ENCODE peak calls at places on chromosomes 13 and 19, in six cellular contexts. R is tibial nerve; W is globus pallidus; D is effector memory CD8-positive, alpha-beta T cell; G is lung microvascular endothelial cell; Y is pancreas. L is an unnamed sample.

GRCh38 chr13:110126391-110126961 is 180.5 kb downstream of the COL4A1 start:
- DNase-seq in R (no peak), W (peak), D (no peak), G (peak), Y (no peak), L (no peak)

GRCh38 chr19:37007587-37008220 is 70.5 kb upstream of the ZNF420 start:
- DNase-seq in R (no peak), W (no peak), D (no peak), G (peak), Y (peak), L (peak)

GRCh38 chr13:44876782-44877324 is 112.4 kb downstream of the NUFIP1 start:
- DNase-seq in R (no peak), W (no peak), D (no peak), G (no peak), Y (no peak), L (no peak)

GRCh38 chr13:24145231-24145630 is 15.3 kb upstream of the SPATA13 start:
- DNase-seq in R (no peak), W (no peak), D (no peak), G (no peak), Y (no peak), L (no peak)

GRCh38 chr13:40777166-40777956 is 6.4 kb upstream of the MRPS31 start:
- DNase-seq in R (no peak), W (peak), D (peak), G (peak), Y (no peak), L (no peak)

GRCh38 chr19:34838753-34839431 is 65.9 kb upstream of the ZNF599 start:
- DNase-seq in R (no peak), W (no peak), D (no peak), G (peak), Y (no peak), L (no peak)

GRCh38 chr13:75870397-75870801 is 234.3 kb downstream of the LMO7 start:
- DNase-seq in R (no peak), W (peak), D (peak), G (peak), Y (no peak), L (peak)

GRCh38 chr13:21012841-21013681 is 48.3 kb downstream of the LATS2 start:
- DNase-seq in R (no peak), W (no peak), D (no peak), G (peak), Y (peak), L (no peak)

GRCh38 chr19:47310819-47311218 is 1.2 kb downstream of the C5AR1 start:
- DNase-seq in R (no peak), W (no peak), D (no peak), G (no peak), Y (no peak), L (no peak)

GRCh38 chr13:29436291-29436690 is 159.2 kb downstream of the SLC7A1 start:
- DNase-seq in R (no peak), W (no peak), D (no peak), G (peak), Y (no peak), L (no peak)

GRCh38 chr19:55087542-55087935 is 11.9 kb downstream of the EPS8L1 start:
- DNase-seq in R (no peak), W (no peak), D (no peak), G (peak), Y (no peak), L (no peak)

GRCh38 chr13:23652909-23653726 is 82.9 kb downstream of the TNFRSF19 start:
- DNase-seq in R (no peak), W (no peak), D (no peak), G (peak), Y (no peak), L (no peak)

GRCh38 chr13:49374585-49375290 is 69.1 kb downstream of the CAB39L start:
- DNase-seq in R (no peak), W (no peak), D (no peak), G (peak), Y (no peak), L (no peak)

GRCh38 chr19:3510727-3511126 is 4.6 kb downstream of the FZR1 start:
- DNase-seq in R (no peak), W (no peak), D (no peak), G (no peak), Y (no peak), L (no peak)

GRCh38 chr13:40043759-40044158 is 388.3 kb downstream of the COG6 start:
- DNase-seq in R (no peak), W (no peak), D (no peak), G (no peak), Y (no peak), L (no peak)

GRCh38 chr19:18856385-18857126 is 24.8 kb downstream of the UPF1 start:
- DNase-seq in R (no peak), W (peak), D (no peak), G (peak), Y (no peak), L (no peak)

GRCh38 chr13:51785592-51786424 is 18.2 kb downstream of the DHRS12 start:
- DNase-seq in R (no peak), W (peak), D (no peak), G (peak), Y (peak), L (no peak)